ENCODE peak calls at places on chromosomes 3 and 15, in six cellular contexts. Z, T, R, U, Q and B are unnamed samples.

GRCh38 chr3:11367116-11367781 is 95.1 kb downstream of the ATG7 start:
- DNase-seq in Z (no peak), T (peak; percentile 36), R (no peak), U (peak; percentile 73), Q (no peak), B (no peak)

GRCh38 chr3:12159227-12159601 is 502 bp upstream of the TIMP4 start:
- DNase-seq in Z (no peak), T (no peak), R (no peak), U (no peak), Q (no peak), B (no peak)

GRCh38 chr3:173531602-173532001 is 134.1 kb downstream of the NLGN1 start:
- DNase-seq in Z (no peak), T (no peak), R (no peak), U (no peak), Q (no peak), B (no peak)

GRCh38 chr3:136142592-136142991 is 53.5 kb downstream of the MSL2 start:
- DNase-seq in Z (no peak), T (no peak), R (no peak), U (peak; percentile 86), Q (no peak), B (no peak)

GRCh38 chr3:30723211-30723610 is 116.8 kb downstream of the TGFBR2 start:
- DNase-seq in Z (no peak), T (no peak), R (no peak), U (no peak), Q (no peak), B (no peak)

GRCh38 chr15:63218114-63218808 is 28.9 kb downstream of the RAB8B start:
- DNase-seq in Z (no peak), T (no peak), R (no peak), U (peak; percentile 73), Q (no peak), B (no peak)

GRCh38 chr3:172569128-172570008 is 46.1 kb upstream of the TNFSF10 start:
- DNase-seq in Z (no peak), T (no peak), R (no peak), U (no peak), Q (no peak), B (no peak)

GRCh38 chr3:13268961-13269391 is 151.1 kb downstream of the NUP210 start:
- DNase-seq in Z (no peak), T (no peak), R (peak; percentile 81), U (no peak), Q (no peak), B (no peak)

GRCh38 chr3:63800097-63800496 is 19.0 kb upstream of the C3orf49 start:
- DNase-seq in Z (no peak), T (no peak), R (peak; percentile 58), U (no peak), Q (no peak), B (no peak)

DNA sequence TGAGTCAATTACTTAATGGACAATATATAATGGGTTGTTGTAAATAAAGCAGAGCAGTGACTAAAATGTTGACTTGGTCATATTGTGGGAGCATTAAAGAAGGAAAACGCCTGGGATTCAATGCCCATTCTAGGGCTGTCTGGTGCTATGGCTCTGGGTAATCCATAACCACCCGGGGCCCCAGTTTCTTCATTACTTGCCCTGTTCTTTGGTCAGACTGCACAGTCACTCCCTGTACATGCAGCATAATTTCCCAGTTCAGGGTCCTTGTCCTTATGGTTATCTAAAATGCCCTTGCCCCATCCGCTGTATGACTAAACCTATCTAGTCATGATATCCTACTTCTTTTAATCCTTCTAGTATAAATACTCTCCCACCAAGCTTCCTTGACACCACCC is 27.5 kb upstream of the DENND4A start:
- DNase-seq in Z (no peak), T (no peak), R (no peak), U (peak; percentile 52), Q (no peak), B (no peak)
- H3K4me1 ChIP-seq in Z (peaks cover 5% of the 10 kb centered on the region), T (peaks cover 17% of the 10 kb centered on the region), R (no peaks in the 10 kb centered on the region), U (peaks cover 1% of the 10 kb centered on the region), Q (peaks cover 23% of the 10 kb centered on the region), B (no peaks in the 10 kb centered on the region)

GRCh38 chr3:142861926-142862325 is 27.0 kb downstream of the PCOLCE2 start:
- DNase-seq in Z (no peak), T (no peak), R (no peak), U (no peak), Q (no peak), B (no peak)
- H3K4me1 ChIP-seq in Z (no peaks in the 10 kb centered on the region), T (no peaks in the 10 kb centered on the region), R (peaks cover 6% of the 10 kb centered on the region), U (no peaks in the 10 kb centered on the region), Q (no peaks in the 10 kb centered on the region), B (no peaks in the 10 kb centered on the region)

DNA sequence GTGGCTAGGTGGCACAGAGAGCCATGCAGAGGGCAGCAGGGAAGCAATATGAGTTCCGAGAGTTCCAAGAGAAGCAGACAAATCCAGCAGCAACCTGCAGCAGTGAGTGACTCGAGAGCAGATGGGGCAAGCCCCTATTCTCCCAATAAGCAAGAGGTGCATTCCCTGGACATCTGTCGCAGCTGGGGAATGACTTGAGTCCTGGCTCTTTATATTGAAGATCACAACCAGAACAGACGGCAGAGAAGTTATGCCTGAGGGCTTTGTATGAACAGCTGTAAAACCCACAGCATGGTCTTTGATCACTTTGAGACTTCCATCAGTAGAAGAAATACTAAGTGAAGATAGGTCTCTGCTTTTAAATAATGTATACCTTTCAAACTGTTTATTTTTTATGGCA is 23.6 kb upstream of the C3orf22 start:
- DNase-seq in Z (no peak), T (no peak), R (no peak), U (no peak), Q (no peak), B (no peak)
- H3K4me1 ChIP-seq in Z (no peaks in the 10 kb centered on the region), T (no peaks in the 10 kb centered on the region), R (no peaks in the 10 kb centered on the region), U (no peaks in the 10 kb centered on the region), Q (no peaks in the 10 kb centered on the region), B (no peaks in the 10 kb centered on the region)

GRCh38 chr3:72438072-72438471 is 410.2 kb downstream of the SHQ1 start:
- DNase-seq in Z (no peak), T (no peak), R (no peak), U (no peak), Q (no peak), B (no peak)
- H3K4me1 ChIP-seq in Z (peaks cover 66% of the 10 kb centered on the region), T (peaks cover 58% of the 10 kb centered on the region), R (peaks cover 8% of the 10 kb centered on the region), U (no peaks in the 10 kb centered on the region), Q (no peaks in the 10 kb centered on the region), B (peaks cover 12% of the 10 kb centered on the region)